ENCODE peak calls at places on chromosomes 12 and 14, in eight cellular contexts. G is cardiac muscle cell, U is right lobe of liver, S is tibial artery, P is body of pancreas, X is A549, L is fibroblast of lung, B is mucosa of descending colon. F is an unnamed sample. For H3K4me1, the result is how much of the 10 kb centered on the place peaks cover.

GRCh38 chr12:92656911-92657310 is 45.9 kb upstream of the PLEKHG7 start:
- DNase-seq in G (no peak), U (no peak), S (no peak), P (no peak), X (no peak), L (no peak), B (no peak), F (no peak)

GRCh38 chr12:104168596-104168995 is 30.6 kb upstream of the NFYB start:
- DNase-seq in G (no peak), U (no peak), S (no peak), P (no peak), X (no peak), L (no peak), B (no peak), F (no peak)

GRCh38 chr14:68510951-68511726 is 281.7 kb downstream of the ZFP36L1 start:
- DNase-seq in G (no peak), U (no peak), S (no peak), P (no peak), X (no peak), L (no peak), B (no peak), F (no peak)

GRCh38 chr12:95548056-95548538 is 3.2 kb downstream of the USP44 start:
- DNase-seq in G (peak), U (peak), S (no peak), P (peak), X (no peak), L (no peak), B (no peak), F (peak)

GRCh38 chr14:105913221-105913620 is 386.8 kb downstream of the TMEM121 start:
- DNase-seq in G (no peak), U (peak), S (no peak), P (no peak), X (no peak), L (no peak), B (no peak), F (no peak)

GRCh38 chr14:71720978-71721624 is 211.1 kb upstream of the RGS6 start:
- DNase-seq in G (peak), U (no peak), S (no peak), P (peak), X (peak), L (peak), B (peak), F (no peak)

GRCh38 chr12:128114485-128114884 is 152.5 kb upstream of the TMEM132C start:
- DNase-seq in G (no peak), U (no peak), S (no peak), P (no peak), X (no peak), L (no peak), B (no peak), F (no peak)

GRCh38 chr12:25894759-25895158 is 63.7 kb upstream of the RASSF8 start:
- DNase-seq in G (no peak), U (no peak), S (no peak), P (no peak), X (no peak), L (peak), B (no peak), F (no peak)

GRCh38 chr12:109702126-109702841 is 11.3 kb upstream of the FAM222A start:
- DNase-seq in G (no peak), U (no peak), S (no peak), P (no peak), X (no peak), L (no peak), B (no peak), F (no peak)

GRCh38 chr14:92687681-92688433 is 60.6 kb downstream of the LGMN start:
- DNase-seq in G (peak), U (no peak), S (no peak), P (peak), X (no peak), L (no peak), B (no peak), F (no peak)

GRCh38 chr12:10873374-10873773 is 10.7 kb downstream of the PRH1 start:
- DNase-seq in G (peak), U (no peak), S (no peak), P (no peak), X (no peak), L (peak), B (no peak), F (no peak)

GRCh38 chr14:102057480-102058114 is 29.2 kb downstream of the HSP90AA1 start:
- DNase-seq in G (no peak), U (no peak), S (no peak), P (no peak), X (no peak), L (no peak), B (no peak), F (no peak)

GRCh38 chr12:30806989-30807694 is 52.4 kb upstream of the CAPRIN2 start:
- DNase-seq in G (peak), U (no peak), S (no peak), P (peak), X (peak), L (peak), B (peak), F (no peak)

GRCh38 chr14:105999361-106000028 is 473.1 kb downstream of the TMEM121 start:
- DNase-seq in G (no peak), U (no peak), S (no peak), P (peak), X (peak), L (no peak), B (peak), F (peak)

GRCh38 chr14:69050235-69051184 is 71.4 kb upstream of the ACTN1 start:
- DNase-seq in G (peak), U (no peak), S (no peak), P (no peak), X (no peak), L (no peak), B (no peak), F (no peak)

GRCh38 chr12:49706351-49707126 is 666 bp downstream of the FMNL3 start:
- DNase-seq in G (peak), U (peak), S (peak), P (no peak), X (no peak), L (peak), B (peak), F (peak)

GRCh38 chr14:68551045-68551683 is 241.7 kb downstream of the ZFP36L1 start:
- DNase-seq in G (no peak), U (no peak), S (no peak), P (no peak), X (no peak), L (peak), B (no peak), F (no peak)

GRCh38 chr12:101490286-101490920 is 15.3 kb downstream of the SPIC start:
- DNase-seq in G (peak), U (no peak), S (no peak), P (peak), X (peak), L (peak), B (peak), F (no peak)

GRCh38 chr12:115405471-115405860 is 721.5 kb upstream of the TBX3 start:
- DNase-seq in G (no peak), U (no peak), S (no peak), P (no peak), X (no peak), L (no peak), B (no peak), F (no peak)

GRCh38 chr14:95527392-95528002 is 7.4 kb upstream of the GLRX5 start:
- DNase-seq in G (peak), U (no peak), S (peak), P (peak), X (peak), L (peak), B (peak), F (peak)

GRCh38 chr14:26427059-26427458 is 170.8 kb downstream of the NOVA1 start:
- DNase-seq in G (peak), U (no peak), S (peak), P (no peak), X (no peak), L (peak), B (no peak), F (no peak)

GRCh38 chr12:56565510-56566101 is 44.0 kb downstream of the RBMS2 start:
- DNase-seq in G (peak), U (no peak), S (peak), P (peak), X (peak), L (peak), B (peak), F (peak)

GRCh38 chr12:121536058-121536928 is 44.5 kb downstream of the KDM2B start:
- DNase-seq in G (peak), U (peak), S (peak), P (peak), X (peak), L (peak), B (peak), F (peak)

GRCh38 chr12:2301531-2302461 is 249.0 kb downstream of the CACNA1C start:
- DNase-seq in G (no peak), U (no peak), S (peak), P (no peak), X (no peak), L (peak), B (no peak), F (peak)

GRCh38 chr12:59973515-59973914 is 377.7 kb downstream of the SLC16A7 start:
- DNase-seq in G (peak), U (no peak), S (no peak), P (no peak), X (no peak), L (peak), B (no peak), F (no peak)

GRCh38 chr12:122072031-122072970 is 6.3 kb upstream of the MLXIP start:
- DNase-seq in G (peak), U (peak), S (peak), P (peak), X (peak), L (peak), B (peak), F (peak)

GRCh38 chr14:20499108-20499507 is 6.2 kb upstream of the RNASE10 start:
- DNase-seq in G (no peak), U (no peak), S (no peak), P (no peak), X (no peak), L (no peak), B (no peak), F (no peak)

GRCh38 chr12:75922944-75923642 is 108.5 kb downstream of the PHLDA1 start:
- DNase-seq in G (no peak), U (no peak), S (no peak), P (no peak), X (no peak), L (no peak), B (no peak), F (no peak)

GRCh38 chr12:1279050-1279449 is 288.0 kb downstream of the ERC1 start:
- DNase-seq in G (no peak), U (no peak), S (no peak), P (no peak), X (no peak), L (peak), B (no peak), F (no peak)
- TF ChIP-seq CTCF in G (no peak), U (no peak), S (no peak), P (no peak), X (peak), L (peak), B (no peak), F (no peak)

DNA sequence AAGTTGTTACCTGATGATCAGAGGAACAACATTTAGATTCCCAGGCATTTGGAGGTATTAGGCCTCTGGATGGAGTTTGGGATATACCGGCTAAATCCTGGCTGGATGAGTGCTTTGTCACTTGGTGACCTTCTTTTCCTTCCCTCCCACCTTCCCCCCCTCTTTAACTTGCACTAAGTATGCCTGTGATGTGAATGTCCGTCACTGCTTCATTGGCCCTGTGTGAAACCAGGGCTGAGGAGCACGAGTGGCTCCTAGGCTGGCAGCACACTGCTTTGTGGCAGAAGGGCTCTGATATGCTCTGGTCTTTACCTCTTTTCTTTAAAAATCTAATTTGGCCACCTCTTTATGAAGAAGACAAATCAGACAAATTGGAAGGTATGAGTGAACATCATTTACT is 95.7 kb downstream of the ESR2 start:
- DNase-seq in G (no peak), U (no peak), S (no peak), P (no peak), X (no peak), L (no peak), B (no peak), F (no peak)
- H3K4me1 ChIP-seq in G (under half), U (under half), S (under half), P (half or more), X (under half), L (under half), B (under half), F (under half)

GRCh38 chr14:90388437-90388836 is 8.4 kb upstream of the CALM1 start:
- DNase-seq in G (peak), U (no peak), S (no peak), P (peak), X (peak), L (peak), B (peak), F (no peak)
- TF ChIP-seq CTCF in G (no peak), U (no peak), S (no peak), P (no peak), X (no peak), L (no peak), B (no peak), F (no peak)

GRCh38 chr14:59278111-59278510 is 89.6 kb downstream of the DAAM1 start:
- DNase-seq in G (peak), U (no peak), S (no peak), P (no peak), X (peak), L (peak), B (no peak), F (no peak)
- H3K4me1 ChIP-seq in G (under half), U (under half), S (under half), P (under half), X (half or more), L (half or more), B (under half), F (under half)

GRCh38 chr14:89371600-89371999 is 45.4 kb downstream of the FOXN3 start:
- DNase-seq in G (no peak), U (no peak), S (no peak), P (no peak), X (no peak), L (no peak), B (no peak), F (no peak)
- TF ChIP-seq CTCF in G (no peak), U (no peak), S (no peak), P (no peak), X (no peak), L (no peak), B (no peak), F (no peak)

GRCh38 chr14:61551419-61551818 is 143.9 kb upstream of the HIF1A start:
- DNase-seq in G (no peak), U (no peak), S (no peak), P (no peak), X (no peak), L (no peak), B (no peak), F (no peak)

GRCh38 chr14:61555056-61555838 is 140.1 kb upstream of the HIF1A start:
- DNase-seq in G (peak), U (no peak), S (no peak), P (no peak), X (no peak), L (no peak), B (no peak), F (no peak)

GRCh38 chr14:61552196-61552595 is 143.1 kb upstream of the HIF1A start:
- DNase-seq in G (no peak), U (no peak), S (no peak), P (no peak), X (no peak), L (no peak), B (no peak), F (no peak)

GRCh38 chr14:61556455-61556854 is 138.9 kb upstream of the HIF1A start:
- DNase-seq in G (no peak), U (no peak), S (no peak), P (no peak), X (no peak), L (no peak), B (no peak), F (no peak)

DNA sequence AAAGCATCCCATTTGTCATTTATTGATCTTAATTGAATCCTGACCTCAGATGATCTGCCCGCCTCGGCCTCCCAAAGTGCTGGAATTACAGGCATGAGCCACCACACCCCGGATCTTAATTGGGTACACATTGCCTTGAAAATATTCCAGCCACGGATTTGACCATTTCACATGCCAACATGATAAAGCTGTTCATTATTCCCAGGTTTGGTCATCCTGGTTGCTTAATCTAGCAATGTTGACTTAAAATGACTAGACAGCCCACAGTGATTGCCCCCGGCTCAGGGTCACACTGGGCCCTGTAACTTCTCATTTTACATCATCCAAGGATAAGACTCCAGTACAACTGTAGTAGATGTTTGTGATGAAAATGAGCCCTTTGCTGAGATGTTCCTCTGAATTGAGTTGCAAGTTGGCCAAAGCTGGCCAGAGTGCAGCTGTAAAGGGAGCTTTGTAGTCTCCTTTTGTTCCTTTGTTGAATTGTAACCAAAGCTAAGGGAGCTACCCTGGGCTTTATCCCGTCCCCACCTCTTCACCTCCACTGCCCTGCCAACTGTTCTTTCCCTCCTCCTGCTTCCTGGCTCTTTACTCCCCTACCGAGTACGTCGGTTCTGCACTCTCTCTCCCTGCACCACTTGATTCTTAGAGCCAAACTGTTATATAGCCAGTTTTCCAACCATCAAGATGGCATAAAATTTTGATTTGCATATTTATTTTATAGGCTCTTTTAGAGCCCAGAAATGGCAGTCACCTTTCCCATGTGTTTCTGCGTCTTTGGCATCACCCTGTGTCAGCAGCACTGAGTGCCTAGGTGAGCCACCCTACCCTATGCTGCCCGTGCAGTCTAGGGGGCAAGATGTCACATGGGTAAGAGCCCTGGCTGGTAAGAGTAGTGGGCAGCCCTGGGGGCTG is 141.3 kb upstream of the HIF1A start:
- DNase-seq in G (peak), U (peak), S (peak), P (peak), X (peak), L (peak), B (no peak), F (no peak)
- H3K4me1 ChIP-seq in G (under half), U (under half), S (under half), P (under half), X (half or more), L (under half), B (under half), F (under half)

GRCh38 chr14:77219591-77219990 is 38.0 kb downstream of the TMEM63C start:
- DNase-seq in G (no peak), U (peak), S (no peak), P (peak), X (no peak), L (no peak), B (no peak), F (peak)
- TF ChIP-seq CTCF in G (no peak), U (peak), S (no peak), P (no peak), X (no peak), L (no peak), B (no peak), F (no peak)

DNA sequence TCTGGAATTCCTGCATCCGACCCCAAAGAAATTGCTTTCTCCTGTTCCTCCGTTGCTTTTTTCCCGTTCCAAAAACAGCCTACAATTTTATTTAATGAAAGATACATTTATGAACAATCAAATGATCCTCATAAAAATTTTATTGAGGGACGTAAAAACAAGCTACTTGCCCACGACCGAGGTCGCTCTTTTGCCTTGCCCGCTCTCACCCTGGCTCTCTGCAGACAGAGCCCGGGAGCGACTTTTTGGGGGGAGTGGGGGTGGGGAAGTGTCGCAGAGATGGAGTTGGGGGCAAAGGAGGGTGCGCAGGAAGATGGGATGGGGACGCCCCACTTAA is 1.1 kb upstream of the HOXC9 start:
- DNase-seq in G (no peak), U (no peak), S (no peak), P (no peak), X (no peak), L (no peak), B (no peak), F (no peak)
- H3K4me1 ChIP-seq in G (under half), U (under half), S (under half), P (under half), X (under half), L (under half), B (under half), F (under half)

DNA sequence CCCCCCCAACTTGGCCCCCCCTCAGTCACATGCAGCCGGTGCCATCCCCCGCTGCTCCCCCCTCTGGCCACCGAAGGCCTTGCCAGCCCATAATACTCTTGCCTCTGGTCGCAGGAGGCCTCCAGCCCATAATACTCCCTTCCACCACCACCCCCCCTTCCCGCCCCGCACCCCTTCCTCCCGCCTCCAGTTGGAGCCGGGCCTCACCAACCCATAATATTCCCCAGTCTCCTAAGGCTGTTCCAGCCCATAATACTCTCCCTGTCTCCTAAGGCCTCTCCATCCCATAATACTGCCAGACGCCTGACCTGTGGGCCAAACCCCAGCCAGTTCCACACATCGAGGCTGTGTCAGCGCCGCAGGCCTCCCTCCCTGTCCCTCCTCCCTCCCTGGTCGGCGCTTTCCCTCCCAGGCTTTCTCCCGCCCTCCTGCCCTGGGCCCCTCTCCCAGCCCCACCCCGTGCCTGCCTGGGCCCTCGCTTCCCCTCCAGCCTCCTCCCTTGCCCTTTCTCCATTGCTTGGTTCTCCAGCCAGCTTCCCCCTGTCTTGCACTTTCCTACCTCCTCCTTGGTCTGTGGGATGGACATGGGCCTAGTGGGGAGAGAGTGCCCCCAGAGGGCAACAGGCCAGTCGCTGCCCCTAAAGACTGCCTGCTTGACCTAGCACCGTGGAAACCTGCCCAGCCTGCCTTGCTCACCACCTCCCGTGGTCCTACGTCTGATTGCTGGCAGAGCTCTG is 6.8 kb upstream of the CHD4 start:
- DNase-seq in G (peak), U (peak), S (peak), P (peak), X (peak), L (peak), B (peak), F (peak)
- TF ChIP-seq CTCF in G (peak), U (no peak), S (no peak), P (no peak), X (peak), L (no peak), B (no peak), F (no peak)

GRCh38 chr14:85533821-85534271 is 3.9 kb downstream of the FLRT2 start:
- DNase-seq in G (peak), U (no peak), S (no peak), P (peak), X (no peak), L (peak), B (no peak), F (no peak)
- H3K4me1 ChIP-seq in G (under half), U (under half), S (under half), P (under half), X (under half), L (under half), B (under half), F (under half)

F was measured in heart left ventricle.